ENCODE peak calls at places on chromosomes 3 and 15, in seven cellular contexts. A is K562, S is transverse colon, L is sigmoid colon, X is stomach, C is GM12878, Z is SK-N-SH. J is an unnamed sample.

GRCh38 chr15:45704329-45705249 is 69.8 kb downstream of the SQOR start:
- DNase-seq in A (no peak), S (peak), L (peak), X (no peak), C (no peak), Z (peak), J (peak)

GRCh38 chr15:95659646-95660045 is 670.9 kb upstream of the NR2F2 start:
- DNase-seq in A (no peak), S (no peak), L (no peak), X (no peak), C (no peak), Z (no peak), J (no peak)

GRCh38 chr3:136498919-136499447 is 248.8 kb downstream of the PCCB start:
- DNase-seq in A (no peak), S (no peak), L (no peak), X (no peak), C (no peak), Z (no peak), J (no peak)

GRCh38 chr3:53382106-53382505 is 34.8 kb upstream of the DCP1A start:
- DNase-seq in A (no peak), S (no peak), L (no peak), X (no peak), C (no peak), Z (no peak), J (no peak)

GRCh38 chr3:72973786-72974185 is 22.8 kb upstream of the PPP4R2 start:
- DNase-seq in A (no peak), S (no peak), L (no peak), X (no peak), C (no peak), Z (no peak), J (no peak)

GRCh38 chr15:56537881-56538280 is 72.9 kb upstream of the MNS1 start:
- DNase-seq in A (no peak), S (peak), L (no peak), X (peak), C (no peak), Z (no peak), J (no peak)

GRCh38 chr3:169354774-169355501 is 308.6 kb downstream of the MECOM start:
- DNase-seq in A (no peak), S (no peak), L (no peak), X (no peak), C (no peak), Z (peak), J (no peak)

GRCh38 chr15:60912984-60913697 is 316.0 kb downstream of the RORA start:
- DNase-seq in A (no peak), S (no peak), L (no peak), X (peak), C (no peak), Z (no peak), J (no peak)

GRCh38 chr3:50671331-50671730 is 3.4 kb upstream of the DOCK3 start:
- DNase-seq in A (no peak), S (no peak), L (no peak), X (no peak), C (no peak), Z (no peak), J (no peak)

GRCh38 chr3:122324871-122325323 is at the start of gene CSTA:
- DNase-seq in A (no peak), S (no peak), L (no peak), X (no peak), C (no peak), Z (no peak), J (no peak)

GRCh38 chr3:191425322-191425734 is 35.6 kb upstream of the PYDC2 start:
- DNase-seq in A (peak), S (no peak), L (no peak), X (no peak), C (no peak), Z (peak), J (no peak)

GRCh38 chr3:123158330-123158729 is 43.4 kb upstream of the SEC22A start:
- DNase-seq in A (no peak), S (no peak), L (no peak), X (no peak), C (no peak), Z (peak), J (no peak)

GRCh38 chr15:39079296-39079834 is 501.5 kb upstream of the THBS1 start:
- DNase-seq in A (no peak), S (peak), L (no peak), X (no peak), C (no peak), Z (no peak), J (no peak)
- TF ChIP-seq EP300 in A (no peak), S (no peak), L (no peak), X (no peak), C (no peak), Z (no peak), J (no peak)

DNA sequence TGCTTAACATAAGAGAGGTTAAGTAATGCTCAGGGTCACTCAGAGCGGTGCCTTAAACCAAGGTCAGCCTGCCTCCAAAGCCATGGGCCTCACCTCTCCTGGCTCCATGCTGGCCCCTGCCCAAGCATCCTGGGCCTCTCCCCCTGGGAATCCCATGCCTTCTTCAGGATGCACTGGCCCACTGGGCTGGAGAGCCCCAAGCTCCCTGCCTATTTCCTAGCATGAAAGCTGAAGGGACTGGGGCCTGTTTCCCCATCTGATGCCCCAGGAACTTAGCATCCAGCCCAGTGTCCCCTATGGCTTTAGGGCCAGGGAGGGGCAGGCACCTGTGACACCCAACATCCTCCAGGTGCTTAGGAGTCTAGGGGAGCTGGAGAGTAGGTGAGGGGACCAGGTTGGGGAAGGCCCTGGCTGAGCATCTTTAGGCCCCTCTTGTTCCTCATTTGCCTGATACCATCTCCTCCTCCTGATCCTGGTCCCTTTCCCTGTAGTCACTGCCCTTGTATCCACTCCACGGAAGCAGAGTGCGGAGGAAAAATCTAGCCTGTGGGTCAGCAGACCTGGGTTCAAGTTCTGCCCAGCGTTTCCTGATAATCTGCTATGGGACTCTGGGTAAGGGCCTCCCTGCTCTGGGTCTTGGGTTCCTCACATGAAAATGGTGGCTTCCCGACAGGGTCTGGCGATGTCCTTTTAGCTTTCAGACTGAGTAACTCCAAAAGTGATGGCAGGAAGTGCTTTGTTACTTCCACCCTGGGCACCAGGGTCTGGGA is 28.6 kb downstream of the EHD4 start:
- DNase-seq in A (no peak), S (no peak), L (no peak), X (no peak), C (no peak), Z (no peak), J (peak)
- H3K27ac ChIP-seq in A (no peak), S (peak), L (peak), X (peak), C (no peak), Z (peak), J (peak)

GRCh38 chr15:70121656-70122297 is 24.1 kb upstream of the TLE3 start:
- DNase-seq in A (no peak), S (peak), L (peak), X (peak), C (no peak), Z (no peak), J (peak)
- TF ChIP-seq POLR2AphosphoS5 in A (no peak), S (peak), L (peak), X (peak), C (no peak), Z (no peak), J (no peak)

DNA sequence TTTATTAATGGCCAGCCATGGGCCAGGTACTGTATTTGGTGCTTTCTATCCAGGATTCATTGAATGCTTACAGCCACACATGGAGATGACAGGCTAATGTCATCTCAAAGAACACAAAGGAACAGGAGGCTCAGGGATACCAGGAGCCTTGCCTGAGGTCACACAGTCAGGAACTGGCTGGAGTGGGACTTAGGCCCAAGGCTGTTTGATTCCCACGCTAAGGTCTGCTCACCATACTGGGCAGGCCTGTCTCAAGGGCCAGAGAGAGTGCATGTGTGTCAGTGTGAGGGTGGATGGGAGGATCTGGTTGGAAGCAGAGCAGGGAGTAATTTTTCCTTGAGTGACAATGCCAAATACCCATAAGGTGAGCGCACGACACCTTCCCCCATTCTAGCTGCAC is 37.6 kb downstream of the EPHB3 start:
- DNase-seq in A (no peak), S (no peak), L (no peak), X (no peak), C (no peak), Z (peak), J (no peak)
- TF ChIP-seq EP300 in A (no peak), S (no peak), L (no peak), X (no peak), C (no peak), Z (no peak), J (no peak)

GRCh38 chr15:85646538-85647091 is 148.1 kb downstream of the KLHL25 start:
- DNase-seq in A (no peak), S (no peak), L (no peak), X (no peak), C (no peak), Z (peak), J (no peak)
- H3K27ac ChIP-seq in A (no peak), S (peak), L (no peak), X (peak), C (peak), Z (no peak), J (no peak)

DNA sequence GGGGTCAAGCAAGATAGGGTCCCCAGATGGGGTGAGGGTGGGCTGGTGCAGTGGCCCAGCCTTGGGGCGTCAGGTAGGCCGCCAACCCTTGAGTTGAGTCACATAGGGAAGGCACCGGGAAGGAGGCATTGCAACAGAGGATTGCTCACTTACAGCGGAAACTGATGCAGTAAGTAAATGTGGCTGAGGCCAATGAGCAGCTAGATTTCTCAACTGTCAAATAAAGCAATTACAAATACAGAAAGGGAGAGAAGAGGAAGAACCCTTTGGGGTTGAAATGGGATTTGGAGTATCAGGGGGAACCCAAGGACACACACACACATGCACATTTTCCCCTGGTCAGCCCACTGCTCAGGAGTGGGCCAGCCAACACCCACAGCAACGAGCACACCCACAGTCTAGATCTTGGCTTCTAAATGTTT is 44.0 kb downstream of the CHSY1 start:
- DNase-seq in A (no peak), S (peak), L (peak), X (peak), C (no peak), Z (no peak), J (no peak)
- TF ChIP-seq POLR2AphosphoS5 in A (no peak), S (no peak), L (peak), X (peak), C (no peak), Z (no peak), J (peak)

DNA sequence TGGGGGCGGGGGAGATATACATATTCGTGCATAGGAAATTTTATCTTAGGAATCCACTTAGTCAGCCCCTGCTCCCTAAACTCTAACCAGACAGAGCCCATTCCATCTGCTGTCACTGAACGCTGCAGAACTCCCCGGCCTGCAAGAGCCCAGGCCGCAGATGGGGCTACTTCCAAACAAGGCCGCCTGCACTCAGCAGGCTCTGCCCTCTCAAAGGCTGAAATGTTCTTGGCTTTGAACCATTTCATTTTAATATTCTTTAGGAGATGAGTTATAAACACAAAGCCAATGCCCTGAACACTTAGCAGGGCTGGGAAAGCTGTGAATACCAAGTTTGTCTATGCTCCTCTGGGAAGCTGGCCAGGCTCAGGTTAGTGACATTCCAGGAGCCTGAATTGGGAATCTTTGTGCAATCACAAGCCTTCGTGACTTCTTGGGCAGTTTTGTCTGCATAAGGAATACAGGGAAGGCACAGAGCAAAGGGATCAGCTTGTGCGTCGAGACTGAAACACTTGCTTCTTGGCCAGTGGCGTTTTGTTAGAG is 65.0 kb downstream of the SYNM start:
- DNase-seq in A (no peak), S (peak), L (peak), X (no peak), C (no peak), Z (no peak), J (no peak)
- TF ChIP-seq EP300 in A (no peak), S (peak), L (peak), X (peak), C (no peak), Z (no peak), J (peak)

GRCh38 chr15:31238369-31238768 is 88.3 kb upstream of the KLF13 start:
- DNase-seq in A (no peak), S (no peak), L (no peak), X (no peak), C (no peak), Z (no peak), J (no peak)

GRCh38 chr15:31236184-31237041 is 90.2 kb upstream of the KLF13 start:
- DNase-seq in A (peak), S (peak), L (peak), X (peak), C (no peak), Z (peak), J (no peak)

GRCh38 chr15:31234815-31235214 is 91.8 kb upstream of the KLF13 start:
- DNase-seq in A (no peak), S (no peak), L (peak), X (no peak), C (no peak), Z (no peak), J (no peak)

GRCh38 chr15:31237042-31237324 is 89.7 kb upstream of the KLF13 start:
- DNase-seq in A (no peak), S (no peak), L (peak), X (no peak), C (no peak), Z (no peak), J (no peak)

DNA sequence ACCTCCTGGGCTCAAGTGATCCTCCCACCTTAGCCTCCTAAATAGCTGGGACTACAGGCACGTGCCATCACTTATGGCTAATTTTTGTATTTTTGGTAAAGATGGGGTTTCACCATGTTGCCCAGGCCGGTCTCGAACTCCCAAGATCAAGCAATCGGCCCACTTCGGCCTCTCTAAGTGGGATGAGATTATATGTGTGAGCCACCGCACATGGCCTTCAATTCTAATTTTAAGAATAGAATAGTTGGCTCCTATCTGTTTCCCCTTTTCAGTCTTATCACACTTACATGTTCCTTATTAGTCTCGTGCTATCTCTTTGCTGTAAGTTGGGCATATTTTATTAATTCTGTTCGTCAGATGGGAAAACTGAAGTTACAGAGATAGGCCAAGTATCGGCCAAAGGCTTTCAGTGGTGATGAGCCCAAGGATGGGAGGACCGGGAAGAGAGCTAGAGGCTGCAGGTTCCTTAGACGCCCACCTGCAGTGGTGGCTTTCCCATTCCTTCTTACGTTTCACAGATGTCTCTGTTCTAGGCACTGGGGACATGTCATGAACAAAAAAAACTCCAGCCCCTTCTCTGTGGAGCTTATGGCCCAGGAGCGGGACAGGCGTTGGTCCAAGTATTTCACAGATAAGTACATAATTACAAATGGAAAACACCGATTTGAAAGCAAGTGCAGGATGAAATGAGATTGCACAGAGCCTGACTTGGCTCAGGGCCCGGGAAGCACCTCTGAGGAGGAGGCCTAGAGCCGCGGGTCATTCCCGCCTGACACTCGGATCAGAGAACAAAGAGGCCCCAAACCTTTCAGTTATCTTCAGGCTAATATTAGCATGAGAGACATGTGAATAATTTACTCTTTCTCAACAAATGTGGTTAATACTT is 91.1 kb upstream of the KLF13 start:
- DNase-seq in A (peak), S (peak), L (peak), X (peak), C (no peak), Z (peak), J (no peak)
- H3K27ac ChIP-seq in A (no peak), S (peak), L (peak), X (peak), C (peak), Z (peak), J (peak)

GRCh38 chr15:52295421-52295991 is at the start of gene MYO5C:
- DNase-seq in A (no peak), S (peak), L (peak), X (peak), C (no peak), Z (peak), J (peak)
- TF ChIP-seq POLR2AphosphoS5 in A (no peak), S (peak), L (no peak), X (peak), C (no peak), Z (no peak), J (no peak)

GRCh38 chr15:59259137-59259943 is 52.7 kb downstream of the LDHAL6B start:
- DNase-seq in A (no peak), S (no peak), L (no peak), X (no peak), C (no peak), Z (no peak), J (no peak)

GRCh38 chr15:59252137-59252536 is 45.5 kb downstream of the LDHAL6B start:
- DNase-seq in A (no peak), S (no peak), L (no peak), X (no peak), C (no peak), Z (no peak), J (no peak)

GRCh38 chr15:59256538-59256937 is 49.9 kb downstream of the LDHAL6B start:
- DNase-seq in A (no peak), S (peak), L (no peak), X (no peak), C (no peak), Z (no peak), J (no peak)

GRCh38 chr15:59258317-59258716 is 51.7 kb downstream of the LDHAL6B start:
- DNase-seq in A (no peak), S (no peak), L (no peak), X (no peak), C (no peak), Z (no peak), J (no peak)

DNA sequence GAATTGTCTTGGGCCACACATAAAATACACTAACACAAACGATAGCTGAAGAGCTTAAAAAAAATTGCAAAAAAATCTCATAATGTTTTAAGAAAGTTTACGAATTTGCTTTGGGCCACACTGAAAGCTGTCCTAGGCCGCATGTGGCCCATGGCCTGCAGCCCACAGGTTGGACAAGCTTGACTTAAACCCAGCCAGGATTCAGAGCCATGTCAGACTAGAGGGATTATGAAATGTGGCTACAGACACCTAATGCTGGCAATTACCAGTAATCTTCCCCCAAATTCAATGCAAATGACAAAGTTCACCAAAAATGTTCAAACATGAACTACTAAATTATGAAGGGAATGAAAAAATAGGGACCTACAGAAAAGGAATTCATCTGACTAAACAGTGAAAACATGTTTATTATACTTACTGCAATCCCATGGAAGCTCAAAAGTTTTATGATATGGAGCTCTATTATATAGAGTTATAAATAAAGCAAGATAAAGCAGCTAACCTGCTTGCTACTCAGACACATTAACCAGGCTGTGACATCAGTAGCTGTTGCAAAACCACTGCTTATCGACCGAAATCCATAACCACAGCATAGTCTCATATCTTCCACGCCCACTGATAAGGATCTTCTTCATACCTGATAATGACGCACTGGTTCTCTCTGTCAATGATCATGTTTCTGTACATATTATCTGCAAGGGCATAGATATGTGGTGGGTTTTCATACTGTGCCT is 49.2 kb downstream of the LDHAL6B start:
- DNase-seq in A (no peak), S (peak), L (no peak), X (no peak), C (no peak), Z (no peak), J (no peak)
- TF ChIP-seq EP300 in A (no peak), S (no peak), L (no peak), X (no peak), C (peak), Z (no peak), J (no peak)